ENCODE peak calls at places on chromosomes 3 and 15, in four cellular contexts. N, G, F and E are unnamed samples.

GRCh38 chr3:129777806-129778205 is 115.7 kb downstream of the TMCC1 start:
- DNase-seq in N (no peak), G (no peak), F (no peak), E (no peak)

GRCh38 chr15:78195735-78196201 is 38.6 kb downstream of the ACSBG1 start:
- DNase-seq in N (peak), G (peak), F (no peak), E (peak)

GRCh38 chr3:101847328-101847727 is 2.0 kb upstream of the NFKBIZ start:
- DNase-seq in N (no peak), G (no peak), F (no peak), E (no peak)

GRCh38 chr3:47424434-47425382 is 43.9 kb downstream of the PTPN23 start:
- DNase-seq in N (no peak), G (no peak), F (no peak), E (no peak)

GRCh38 chr15:26624128-26624527 is 148.7 kb downstream of the GABRB3 start:
- DNase-seq in N (no peak), G (no peak), F (peak), E (no peak)

GRCh38 chr3:160793853-160794252 is 37.8 kb downstream of the PPM1L start:
- DNase-seq in N (no peak), G (no peak), F (no peak), E (no peak)

GRCh38 chr3:117671707-117672318 is 962.2 kb downstream of the TUSC7 start:
- DNase-seq in N (no peak), G (no peak), F (no peak), E (no peak)

GRCh38 chr3:13608969-13609725 is 60.2 kb downstream of the FBLN2 start:
- DNase-seq in N (no peak), G (no peak), F (no peak), E (no peak)

GRCh38 chr15:100972975-100973350 is 53.8 kb downstream of the LRRK1 start:
- DNase-seq in N (peak), G (no peak), F (no peak), E (no peak)

GRCh38 chr15:100968043-100968966 is 49.1 kb downstream of the LRRK1 start:
- DNase-seq in N (no peak), G (no peak), F (no peak), E (no peak)

GRCh38 chr15:100975043-100975442 is 55.9 kb downstream of the LRRK1 start:
- DNase-seq in N (no peak), G (no peak), F (no peak), E (no peak)

GRCh38 chr15:100973351-100974034 is 54.3 kb downstream of the LRRK1 start:
- DNase-seq in N (peak), G (no peak), F (no peak), E (no peak)
- TF ChIP-seq POLR2AphosphoS5 in N (no peak), G (no peak), F (no peak), E (no peak)

DNA sequence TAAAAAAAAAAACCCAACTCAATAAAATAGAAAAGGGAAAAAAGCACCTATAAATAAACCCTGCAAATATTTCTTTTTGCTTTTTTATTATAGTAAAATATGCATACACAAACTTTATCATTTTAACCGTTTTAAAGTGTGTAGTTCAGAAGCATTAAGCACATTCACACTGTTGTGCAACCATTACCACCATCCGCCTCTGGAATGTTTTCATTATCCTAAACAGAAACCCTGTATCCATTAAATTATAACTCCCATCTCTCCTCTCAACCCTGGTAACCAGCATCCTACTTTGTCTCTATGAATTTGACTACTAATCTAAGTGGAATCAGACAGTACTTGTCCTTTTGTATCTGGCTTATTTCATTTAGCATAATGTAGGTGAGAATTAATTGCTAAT is 15.0 kb downstream of the CDCP1 start:
- DNase-seq in N (no peak), G (no peak), F (no peak), E (no peak)
- H3K27ac ChIP-seq in N (no peak), G (no peak), F (no peak), E (no peak)

GRCh38 chr15:70356919-70357318 is 259.2 kb upstream of the TLE3 start:
- DNase-seq in N (no peak), G (no peak), F (no peak), E (no peak)

GRCh38 chr15:70356062-70356860 is 258.5 kb upstream of the TLE3 start:
- DNase-seq in N (no peak), G (peak), F (peak), E (no peak)

GRCh38 chr15:70354260-70354894 is 256.7 kb upstream of the TLE3 start:
- DNase-seq in N (no peak), G (no peak), F (peak), E (no peak)

GRCh38 chr15:70353606-70354259 is 256.0 kb upstream of the TLE3 start:
- DNase-seq in N (no peak), G (peak), F (no peak), E (peak)

GRCh38 chr15:70355275-70355795 is 257.6 kb upstream of the TLE3 start:
- DNase-seq in N (no peak), G (no peak), F (peak), E (no peak)
- TF ChIP-seq CTCF in N (no peak), G (no peak), F (no peak), E (no peak)

GRCh38 chr15:52019394-52020252 is 604 bp downstream of the MAPK6 start:
- DNase-seq in N (peak), G (peak), F (peak), E (peak)
- TF ChIP-seq POLR2AphosphoS5 in N (no peak), G (peak), F (peak), E (peak)

GRCh38 chr3:71057526-71057894 is 526.0 kb downstream of the FOXP1 start:
- DNase-seq in N (no peak), G (no peak), F (peak), E (no peak)
- H3K27ac ChIP-seq in N (no peak), G (peak), F (peak), E (peak)

GRCh38 chr15:28918141-28918983 is 32.6 kb downstream of the APBA2 start:
- DNase-seq in N (peak), G (no peak), F (no peak), E (no peak)
- TF ChIP-seq CTCF in N (peak), G (no peak), F (no peak), E (no peak)